ENCODE peak calls at places on chromosomes 5 and 9, in ten cellular contexts. H is stomach, B is HL-60, A is endothelial cell of umbilical vein, V is K562, C is spleen, Y is GM12878, W is vagina, X is HCT116, N is breast epithelium. F is an unnamed sample.

GRCh38 chr5:6260846-6261245 is 117.5 kb downstream of the MED10 start:
- DNase-seq in H (no peak), B (no peak), A (no peak), V (no peak), C (no peak), Y (no peak), W (no peak), X (no peak), N (no peak), F (no peak)

GRCh38 chr5:135458921-135459331 is 6.8 kb upstream of the TIFAB start:
- DNase-seq in H (peak), B (no peak), A (no peak), V (peak), C (peak), Y (no peak), W (no peak), X (peak), N (no peak), F (no peak)

GRCh38 chr5:2017540-2018389 is 135.0 kb upstream of the IRX4 start:
- DNase-seq in H (no peak), B (peak), A (peak), V (peak), C (no peak), Y (no peak), W (peak), X (peak), N (no peak), F (no peak)

GRCh38 chr5:142881076-142881466 is 110.9 kb downstream of the ARHGAP26 start:
- DNase-seq in H (no peak), B (peak), A (no peak), V (no peak), C (peak), Y (no peak), W (no peak), X (no peak), N (no peak), F (no peak)

GRCh38 chr9:134707031-134707680 is 65.6 kb downstream of the COL5A1 start:
- DNase-seq in H (peak), B (no peak), A (peak), V (no peak), C (no peak), Y (no peak), W (no peak), X (no peak), N (no peak), F (no peak)

GRCh38 chr5:179907570-179908324 is at the start of gene TBC1D9B:
- DNase-seq in H (peak), B (peak), A (peak), V (peak), C (peak), Y (no peak), W (no peak), X (no peak), N (no peak), F (peak)

GRCh38 chr5:143040622-143041021 is 270.4 kb downstream of the ARHGAP26 start:
- DNase-seq in H (no peak), B (peak), A (no peak), V (no peak), C (no peak), Y (no peak), W (no peak), X (no peak), N (no peak), F (no peak)

GRCh38 chr9:134419684-134420076 is 93.4 kb downstream of the RXRA start:
- DNase-seq in H (no peak), B (no peak), A (no peak), V (peak), C (no peak), Y (no peak), W (no peak), X (no peak), N (no peak), F (peak)

GRCh38 chr5:81842795-81843377 is 92.0 kb upstream of the SSBP2 start:
- DNase-seq in H (no peak), B (no peak), A (no peak), V (no peak), C (no peak), Y (no peak), W (no peak), X (no peak), N (no peak), F (no peak)

GRCh38 chr9:21711504-21711903 is 90.9 kb upstream of the MTAP start:
- DNase-seq in H (no peak), B (no peak), A (no peak), V (no peak), C (no peak), Y (no peak), W (no peak), X (peak), N (no peak), F (no peak)

GRCh38 chr9:111983484-111983908 is 86.9 kb downstream of the UGCG start:
- DNase-seq in H (no peak), B (no peak), A (no peak), V (no peak), C (no peak), Y (peak), W (no peak), X (no peak), N (no peak), F (peak)

GRCh38 chr5:108386345-108387061 is 4.6 kb upstream of the FBXL17 start:
- DNase-seq in H (no peak), B (no peak), A (no peak), V (no peak), C (no peak), Y (no peak), W (no peak), X (no peak), N (no peak), F (no peak)

GRCh38 chr9:93112864-93113389 is 16.9 kb downstream of the CARD19 start:
- DNase-seq in H (no peak), B (no peak), A (no peak), V (no peak), C (peak), Y (no peak), W (no peak), X (no peak), N (peak), F (no peak)

GRCh38 chr9:33184947-33185346 is 17.8 kb upstream of the B4GALT1 start:
- DNase-seq in H (peak), B (no peak), A (no peak), V (no peak), C (no peak), Y (no peak), W (no peak), X (no peak), N (no peak), F (no peak)

GRCh38 chr9:114430443-114430842 is 42.7 kb upstream of the AKNA start:
- DNase-seq in H (no peak), B (no peak), A (no peak), V (no peak), C (peak), Y (no peak), W (no peak), X (no peak), N (no peak), F (no peak)

GRCh38 chr9:116094846-116095245 is 58.7 kb upstream of the PAPPA start:
- DNase-seq in H (no peak), B (no peak), A (no peak), V (no peak), C (no peak), Y (no peak), W (no peak), X (no peak), N (no peak), F (no peak)

GRCh38 chr5:131587541-131587940 is 47.5 kb downstream of the RAPGEF6 start:
- DNase-seq in H (no peak), B (no peak), A (peak), V (no peak), C (no peak), Y (no peak), W (no peak), X (no peak), N (no peak), F (no peak)

GRCh38 chr5:63483338-63483737 is 478.9 kb downstream of the HTR1A start:
- DNase-seq in H (no peak), B (no peak), A (no peak), V (no peak), C (no peak), Y (no peak), W (no peak), X (no peak), N (no peak), F (no peak)

GRCh38 chr9:124242331-124243194 is 15.2 kb upstream of the NEK6 start:
- DNase-seq in H (no peak), B (peak), A (peak), V (no peak), C (no peak), Y (no peak), W (no peak), X (no peak), N (peak), F (no peak)

GRCh38 chr9:71210326-71210725 is 88.9 kb upstream of the TRPM3 start:
- DNase-seq in H (no peak), B (no peak), A (no peak), V (no peak), C (no peak), Y (no peak), W (no peak), X (no peak), N (no peak), F (no peak)

GRCh38 chr9:37784291-37784639 is 599 bp downstream of the EXOSC3 start:
- DNase-seq in H (no peak), B (no peak), A (no peak), V (no peak), C (no peak), Y (no peak), W (no peak), X (no peak), N (no peak), F (no peak)

GRCh38 chr5:58088941-58089340 is 370.9 kb downstream of the PLK2 start:
- DNase-seq in H (no peak), B (no peak), A (no peak), V (no peak), C (no peak), Y (no peak), W (no peak), X (no peak), N (no peak), F (no peak)

GRCh38 chr5:152367554-152367953 is 37.5 kb downstream of the NMUR2 start:
- DNase-seq in H (no peak), B (no peak), A (no peak), V (no peak), C (no peak), Y (no peak), W (no peak), X (no peak), N (no peak), F (no peak)

GRCh38 chr5:29805804-29806203 is 1387.7 kb upstream of the CDH6 start:
- DNase-seq in H (no peak), B (no peak), A (no peak), V (no peak), C (no peak), Y (no peak), W (no peak), X (no peak), N (no peak), F (no peak)

GRCh38 chr9:9998491-9999287 is 614.1 kb downstream of the PTPRD start:
- DNase-seq in H (no peak), B (no peak), A (peak), V (no peak), C (no peak), Y (no peak), W (no peak), X (no peak), N (no peak), F (no peak)

GRCh38 chr9:17906841-17907779 is 328.2 kb downstream of the SH3GL2 start:
- DNase-seq in H (peak), B (no peak), A (no peak), V (no peak), C (no peak), Y (no peak), W (no peak), X (no peak), N (no peak), F (peak)

GRCh38 chr9:129138476-129139232 is 27.4 kb downstream of the PTPA start:
- DNase-seq in H (peak), B (no peak), A (peak), V (no peak), C (peak), Y (no peak), W (no peak), X (no peak), N (peak), F (no peak)

GRCh38 chr9:69412741-69413150 is 87.7 kb downstream of the ENTREP1 start:
- DNase-seq in H (peak), B (no peak), A (peak), V (peak), C (no peak), Y (no peak), W (no peak), X (peak), N (no peak), F (no peak)

GRCh38 chr5:64505769-64506566 is at the start of gene RGS7BP:
- DNase-seq in H (peak), B (no peak), A (peak), V (no peak), C (peak), Y (no peak), W (no peak), X (no peak), N (no peak), F (no peak)

GRCh38 chr9:78860806-78861475 is 564.0 kb downstream of the PSAT1 start:
- DNase-seq in H (no peak), B (no peak), A (peak), V (no peak), C (no peak), Y (no peak), W (no peak), X (no peak), N (no peak), F (no peak)

GRCh38 chr5:138553437-138554095 is 10.5 kb upstream of the ETF1 start:
- DNase-seq in H (no peak), B (no peak), A (no peak), V (no peak), C (no peak), Y (no peak), W (no peak), X (no peak), N (no peak), F (no peak)

GRCh38 chr9:87896891-87897290 is 14.2 kb downstream of the SPATA31E1 start:
- DNase-seq in H (no peak), B (no peak), A (no peak), V (no peak), C (no peak), Y (no peak), W (no peak), X (no peak), N (no peak), F (no peak)

GRCh38 chr5:133049726-133050048 is 2.1 kb upstream of the HSPA4 start:
- DNase-seq in H (no peak), B (no peak), A (peak), V (peak), C (no peak), Y (no peak), W (no peak), X (no peak), N (no peak), F (no peak)

GRCh38 chr9:74281674-74282073 is 215.5 kb upstream of the RORB start:
- DNase-seq in H (no peak), B (no peak), A (no peak), V (peak), C (no peak), Y (no peak), W (no peak), X (no peak), N (no peak), F (no peak)

GRCh38 chr5:122846051-122846567 is 696 bp downstream of the SNX24 start:
- DNase-seq in H (no peak), B (no peak), A (no peak), V (no peak), C (no peak), Y (no peak), W (no peak), X (no peak), N (no peak), F (no peak)

GRCh38 chr9:79189511-79189924 is 382.2 kb upstream of the TLE4 start:
- DNase-seq in H (no peak), B (no peak), A (no peak), V (no peak), C (no peak), Y (no peak), W (no peak), X (no peak), N (no peak), F (no peak)

GRCh38 chr5:15008476-15008875 is 136.9 kb upstream of the ANKH start:
- DNase-seq in H (peak), B (no peak), A (peak), V (no peak), C (no peak), Y (no peak), W (no peak), X (peak), N (peak), F (no peak)

GRCh38 chr5:170503970-170504525 is at the start of gene KCNIP1:
- DNase-seq in H (no peak), B (no peak), A (peak), V (no peak), C (no peak), Y (no peak), W (no peak), X (no peak), N (no peak), F (no peak)

GRCh38 chr5:172909931-172910502 is 49.2 kb upstream of the RPL26L1 start:
- DNase-seq in H (no peak), B (no peak), A (no peak), V (no peak), C (no peak), Y (no peak), W (no peak), X (no peak), N (no peak), F (no peak)

DNA sequence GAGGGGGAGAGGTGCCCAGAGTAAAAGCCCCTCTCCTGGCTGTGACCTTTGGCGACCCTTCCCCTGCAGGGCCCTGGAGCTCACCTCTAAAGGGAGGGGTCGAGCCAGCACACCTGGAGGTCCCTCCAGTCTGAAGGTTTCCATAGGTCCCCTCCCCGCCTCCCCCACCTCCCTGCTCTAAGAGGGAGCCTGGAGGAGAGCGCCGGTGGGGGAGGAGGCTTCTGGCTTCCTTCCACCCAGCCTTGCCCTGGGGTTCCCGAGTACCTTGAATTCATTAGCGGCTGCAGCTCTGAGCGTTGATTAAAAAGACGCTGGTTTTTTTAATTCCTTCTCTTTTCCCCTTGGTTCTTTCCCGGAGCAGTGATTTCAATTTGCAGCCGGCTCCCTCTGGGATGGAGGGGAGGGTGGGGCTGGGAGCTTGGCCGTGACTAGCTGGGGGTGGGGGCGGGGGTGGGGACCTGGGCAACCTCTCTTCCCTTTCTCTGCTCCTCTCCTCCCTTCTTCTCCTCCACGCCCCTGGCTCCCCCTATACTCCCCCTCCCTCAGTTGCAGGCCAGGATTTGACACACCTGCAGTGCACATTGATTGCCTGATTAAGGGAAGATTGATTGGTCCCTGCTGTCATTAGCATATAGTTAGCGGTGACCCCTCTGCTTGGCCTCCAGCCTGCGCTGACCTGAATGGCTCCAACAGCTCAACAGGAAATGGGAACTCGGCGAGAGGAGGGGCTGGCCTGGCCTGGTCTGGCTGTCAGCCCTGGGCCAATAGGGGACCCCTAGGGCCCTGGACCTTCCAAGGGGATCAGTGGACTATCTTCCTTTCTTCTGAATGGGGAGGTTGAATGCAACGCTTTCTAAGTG is 67.5 kb upstream of the RAPGEF1 start:
- DNase-seq in H (no peak), B (no peak), A (no peak), V (no peak), C (no peak), Y (no peak), W (no peak), X (no peak), N (no peak), F (no peak)
- TF ChIP-seq POLR2AphosphoS5 in H (no peak), B (no peak), A (no peak), V (no peak), C (no peak), Y (no peak), W (no peak), X (no peak), N (no peak), F (no peak)

GRCh38 chr5:177557041-177557647 is 2.8 kb upstream of the FAM193B start:
- DNase-seq in H (no peak), B (peak), A (no peak), V (peak), C (no peak), Y (no peak), W (no peak), X (no peak), N (no peak), F (no peak)
- TF ChIP-seq POLR2AphosphoS5 in H (no peak), B (no peak), A (no peak), V (no peak), C (no peak), Y (no peak), W (no peak), X (no peak), N (no peak), F (no peak)

DNA sequence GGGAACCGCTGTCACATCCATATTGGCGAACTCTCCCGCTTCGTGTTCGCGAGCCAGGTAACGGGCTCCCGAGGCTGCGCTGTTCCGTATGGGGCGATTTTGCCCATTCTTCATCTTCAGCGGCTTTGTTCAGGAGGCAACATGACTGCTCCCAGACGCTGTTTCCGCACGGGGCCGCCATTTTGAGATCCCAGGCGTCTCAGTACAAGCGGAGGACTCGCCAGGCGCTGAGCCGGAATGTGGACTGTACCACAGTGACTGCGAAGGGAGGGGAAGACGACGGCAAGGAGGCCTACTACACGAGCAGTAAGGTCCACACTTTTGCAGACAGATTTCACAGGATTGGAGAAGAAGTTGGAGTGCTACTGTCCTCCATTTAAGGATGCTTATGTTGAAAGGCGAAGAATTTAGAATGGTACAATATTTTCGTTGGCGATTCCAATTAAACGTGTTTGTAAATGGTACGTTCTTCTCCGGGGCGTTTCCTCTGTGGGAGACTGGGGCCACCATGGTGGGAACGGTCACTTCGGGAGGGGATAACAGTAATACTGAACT is 41.6 kb upstream of the ZNF300 start:
- DNase-seq in H (peak), B (no peak), A (peak), V (peak), C (peak), Y (no peak), W (no peak), X (no peak), N (peak), F (no peak)
- TF ChIP-seq POLR2AphosphoS5 in H (peak), B (no peak), A (peak), V (peak), C (peak), Y (no peak), W (peak), X (no peak), N (peak), F (no peak)

GRCh38 chr9:76333319-76333880 is 60.8 kb downstream of the RFK start:
- DNase-seq in H (no peak), B (no peak), A (no peak), V (no peak), C (no peak), Y (no peak), W (no peak), X (no peak), N (no peak), F (no peak)
- TF ChIP-seq POLR2AphosphoS5 in H (no peak), B (no peak), A (no peak), V (no peak), C (no peak), Y (no peak), W (no peak), X (no peak), N (no peak), F (no peak)

GRCh38 chr5:33312631-33313030 is 128.1 kb upstream of the TARS1 start:
- DNase-seq in H (no peak), B (no peak), A (no peak), V (no peak), C (no peak), Y (no peak), W (no peak), X (no peak), N (no peak), F (no peak)

GRCh38 chr5:33309780-33310345 is 130.9 kb upstream of the TARS1 start:
- DNase-seq in H (no peak), B (no peak), A (no peak), V (no peak), C (no peak), Y (no peak), W (no peak), X (no peak), N (no peak), F (no peak)

GRCh38 chr5:33310471-33310870 is 130.3 kb upstream of the TARS1 start:
- DNase-seq in H (no peak), B (no peak), A (no peak), V (no peak), C (no peak), Y (no peak), W (no peak), X (no peak), N (no peak), F (no peak)

GRCh38 chr5:33313150-33313549 is 127.6 kb upstream of the TARS1 start:
- DNase-seq in H (no peak), B (no peak), A (peak), V (peak), C (no peak), Y (no peak), W (no peak), X (peak), N (no peak), F (no peak)

GRCh38 chr5:33311893-33312292 is 128.9 kb upstream of the TARS1 start:
- DNase-seq in H (no peak), B (no peak), A (peak), V (no peak), C (no peak), Y (no peak), W (no peak), X (peak), N (no peak), F (no peak)
- TF ChIP-seq POLR2AphosphoS5 in H (no peak), B (no peak), A (no peak), V (no peak), C (no peak), Y (no peak), W (no peak), X (no peak), N (no peak), F (no peak)